ENCODE peak calls at places on chromosomes 16 and 17, in five cellular contexts. Y is memory B cell; K is GM03348; Z is T47D; I is stimulated activated CD4-positive, alpha-beta T cell treated with anti-CD3 and anti-CD28 coated beads, Interleukin-2, amount 100 ng/mL, for 24 hours. S is an unnamed sample.

GRCh38 chr16:50677351-50677750 is 3.8 kb downstream of the SNX20 start:
- DNase-seq in Y (no peak), K (no peak), Z (no peak), I (no peak), S (no peak)

GRCh38 chr17:60656499-60656898 is 21.2 kb upstream of the BCAS3 start:
- DNase-seq in Y (no peak), K (no peak), Z (no peak), I (no peak), S (no peak)

GRCh38 chr17:36182176-36183000 is 6.0 kb upstream of the TBC1D3B start:
- DNase-seq in Y (no peak), K (peak; percentile 4), Z (no peak), I (no peak), S (no peak)

GRCh38 chr16:85309656-85310587 is 197.7 kb upstream of the CIBAR2 start:
- DNase-seq in Y (peak; percentile 59), K (no peak), Z (no peak), I (peak; percentile 13), S (no peak)

GRCh38 chr16:78227855-78228254 is 128.4 kb downstream of the WWOX start:
- DNase-seq in Y (no peak), K (no peak), Z (peak; percentile 71), I (no peak), S (no peak)

GRCh38 chr17:66625321-66625767 is 209.6 kb upstream of the CACNG5 start:
- DNase-seq in Y (no peak), K (peak; percentile 60), Z (peak; percentile 67), I (no peak), S (no peak)

GRCh38 chr17:34542700-34543336 is 36.6 kb upstream of the TMEM132E start:
- DNase-seq in Y (peak; percentile 44), K (peak; percentile 39), Z (peak; percentile 52), I (peak; percentile 53), S (no peak)

GRCh38 chr16:85461814-85462404 is 151.2 kb upstream of the GSE1 start:
- DNase-seq in Y (no peak), K (peak; percentile 73), Z (peak; percentile 88), I (no peak), S (no peak)

GRCh38 chr17:31202968-31203367 is 94.1 kb downstream of the OMG start:
- DNase-seq in Y (no peak), K (peak; percentile 38), Z (no peak), I (no peak), S (no peak)

GRCh38 chr16:67872631-67873434 is at the start of gene EDC4:
- DNase-seq in Y (peak; percentile 98), K (peak; percentile 95), Z (peak; percentile 89), I (peak; percentile 89), S (peak; percentile 48)

GRCh38 chr16:9332574-9333148 is 241.2 kb downstream of the HAPSTR1 start:
- DNase-seq in Y (no peak), K (no peak), Z (no peak), I (no peak), S (no peak)

GRCh38 chr17:77110006-77110374 is 30.8 kb upstream of the SEC14L1 start:
- DNase-seq in Y (no peak), K (peak; percentile 40), Z (peak; percentile 51), I (no peak), S (peak; percentile 60)

GRCh38 chr16:27690604-27691003 is 140.7 kb downstream of the KATNIP start:
- DNase-seq in Y (no peak), K (no peak), Z (peak; percentile 45), I (peak; percentile 45), S (no peak)

GRCh38 chr17:64005734-64006167 is 7.6 kb downstream of the PRR29 start:
- DNase-seq in Y (no peak), K (peak; percentile 34), Z (peak; percentile 67), I (no peak), S (no peak)

GRCh38 chr17:64095144-64095882 is 34.6 kb downstream of the ERN1 start:
- DNase-seq in Y (no peak), K (no peak), Z (no peak), I (no peak), S (no peak)

GRCh38 chr17:77804796-77805426 is 153.6 kb upstream of the TNRC6C start:
- DNase-seq in Y (no peak), K (no peak), Z (no peak), I (no peak), S (no peak)

GRCh38 chr17:34442387-34443111 is 79.5 kb upstream of the CCL1 start:
- DNase-seq in Y (no peak), K (no peak), Z (no peak), I (no peak), S (no peak)

GRCh38 chr17:46056800-46057304 is 57.8 kb downstream of the STH start:
- DNase-seq in Y (no peak), K (peak; percentile 55), Z (no peak), I (no peak), S (no peak)

GRCh38 chr17:45906237-45906636 is 11.9 kb downstream of the MAPT start:
- DNase-seq in Y (no peak), K (no peak), Z (no peak), I (no peak), S (no peak)

GRCh38 chr17:29140631-29141483 is 39.3 kb downstream of the MYO18A start:
- DNase-seq in Y (peak; percentile 43), K (no peak), Z (no peak), I (peak; percentile 47), S (no peak)

GRCh38 chr16:17335826-17336492 is 134.8 kb downstream of the XYLT1 start:
- DNase-seq in Y (no peak), K (no peak), Z (no peak), I (no peak), S (no peak)

GRCh38 chr16:67481561-67482259 is 753 bp upstream of the ATP6V0D1 start:
- DNase-seq in Y (no peak), K (no peak), Z (no peak), I (peak; percentile 71), S (no peak)

GRCh38 chr17:2856727-2857126 is 60.5 kb downstream of the RAP1GAP2 start:
- DNase-seq in Y (no peak), K (no peak), Z (no peak), I (no peak), S (no peak)

GRCh38 chr17:43444223-43445008 is 39.4 kb upstream of the DHX8 start:
- DNase-seq in Y (no peak), K (no peak), Z (peak; percentile 95), I (no peak), S (no peak)

GRCh38 chr17:50172130-50172529 is 6.3 kb downstream of the SGCA start:
- DNase-seq in Y (no peak), K (no peak), Z (no peak), I (no peak), S (no peak)

GRCh38 chr17:57739402-57740224 is 5.5 kb downstream of the CCDC182 start:
- DNase-seq in Y (no peak), K (no peak), Z (peak; percentile 54), I (no peak), S (no peak)

GRCh38 chr16:46974352-46974751 is 878 bp upstream of the DNAJA2 start:
- DNase-seq in Y (no peak), K (peak; percentile 16), Z (peak; percentile 20), I (peak; percentile 20), S (peak; percentile 35)

S was measured in GM12878.